ENCODE peak calls at places on chromosome 12, in six cellular contexts. D, U, N, T, P and V are unnamed samples.

GRCh38 chr12:10214131-10214876 is 1.6 kb downstream of the GABARAPL1 start:
- DNase-seq in D (no peak), U (peak; percentile 72), N (no peak), T (no peak), P (no peak), V (peak; percentile 74)

GRCh38 chr12:109497675-109498074 is 20.2 kb downstream of the UBE3B start:
- DNase-seq in D (no peak), U (peak; percentile 79), N (no peak), T (no peak), P (no peak), V (peak; percentile 81)

GRCh38 chr12:114735011-114735410 is 51.0 kb upstream of the TBX3 start:
- DNase-seq in D (no peak), U (no peak), N (no peak), T (peak; percentile 48), P (peak; percentile 51), V (no peak)

GRCh38 chr12:48780381-48781025 is 8.4 kb downstream of the ADCY6 start:
- DNase-seq in D (no peak), U (no peak), N (no peak), T (no peak), P (no peak), V (no peak)

GRCh38 chr12:122876724-122877123 is 19.2 kb downstream of the VPS37B start:
- DNase-seq in D (no peak), U (peak; percentile 25), N (no peak), T (no peak), P (no peak), V (no peak)

GRCh38 chr12:12560587-12561304 is 1.9 kb downstream of the DUSP16 start:
- DNase-seq in D (no peak), U (peak; percentile 69), N (peak; percentile 17), T (no peak), P (no peak), V (peak; percentile 81)

GRCh38 chr12:40684986-40685385 is 7.3 kb upstream of the CNTN1 start:
- DNase-seq in D (no peak), U (no peak), N (no peak), T (no peak), P (no peak), V (no peak)

GRCh38 chr12:105522166-105522825 is 191.8 kb downstream of the C12orf75 start:
- DNase-seq in D (peak; percentile 54), U (peak; percentile 31), N (no peak), T (no peak), P (no peak), V (peak; percentile 29)

GRCh38 chr12:46269429-46270241 is 792 bp upstream of the SLC38A1 start:
- DNase-seq in D (no peak), U (no peak), N (no peak), T (peak; percentile 64), P (peak; percentile 70), V (peak; percentile 52)

GRCh38 chr12:121241203-121241970 is 31.5 kb downstream of the P2RX4 start:
- DNase-seq in D (no peak), U (no peak), N (no peak), T (no peak), P (no peak), V (no peak)

GRCh38 chr12:94874086-94874985 is 129.2 kb downstream of the NDUFA12 start:
- DNase-seq in D (no peak), U (no peak), N (no peak), T (no peak), P (no peak), V (no peak)

DNA sequence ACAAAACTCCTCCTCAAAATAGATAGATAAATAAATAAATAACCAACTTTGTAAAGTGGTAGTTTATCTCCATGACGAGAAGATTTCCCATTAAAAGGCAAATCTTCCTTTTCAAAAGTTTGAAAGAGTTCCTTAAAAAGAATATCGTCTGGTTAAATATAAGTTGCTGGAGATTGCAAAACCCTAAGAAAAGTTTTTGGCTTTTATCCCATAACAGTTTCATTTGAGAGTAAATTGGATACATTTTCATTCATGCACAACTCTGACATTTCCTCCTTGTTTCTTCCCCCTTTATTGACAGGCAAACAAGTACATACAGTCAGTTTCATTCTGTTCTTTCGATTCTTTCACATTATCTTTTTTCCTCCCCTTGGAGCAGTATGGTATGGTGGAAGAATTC is 45.4 kb upstream of the BTG1 start:
- DNase-seq in D (no peak), U (peak; percentile 1), N (no peak), T (no peak), P (no peak), V (no peak)
- H2AFZ ChIP-seq in D (no peak overlapping the region), U (no peak overlapping the region), N (no peak overlapping the region), T (no peak overlapping the region), P (no peak overlapping the region), V (no peak overlapping the region)

GRCh38 chr12:6867407-6868210 is at the start of gene TPI1:
- DNase-seq in D (peak; percentile 65), U (peak; percentile 74), N (no peak), T (peak; percentile 90), P (peak; percentile 67), V (peak; percentile 83)
- H4K8ac ChIP-seq in D (peak within 1 kb of the TSS; percentile 80), U (peak within 1 kb of the TSS; percentile 92), N (no peak within 1 kb of the TSS), T (no peak within 1 kb of the TSS), P (peak within 1 kb of the TSS; percentile 71), V (peak within 1 kb of the TSS; percentile 89)

GRCh38 chr12:26848156-26848825 is 15.3 kb upstream of the ITPR2 start:
- DNase-seq in D (peak; percentile 30), U (peak; percentile 63), N (no peak), T (no peak), P (no peak), V (peak; percentile 80)

GRCh38 chr12:26857465-26858176 is 24.6 kb upstream of the ITPR2 start:
- DNase-seq in D (no peak), U (no peak), N (no peak), T (no peak), P (no peak), V (peak; percentile 33)

GRCh38 chr12:26853303-26854027 is 20.5 kb upstream of the ITPR2 start:
- DNase-seq in D (peak; percentile 55), U (peak; percentile 56), N (peak; percentile 41), T (peak; percentile 62), P (peak; percentile 66), V (peak; percentile 62)

GRCh38 chr12:26855337-26856089 is 22.5 kb upstream of the ITPR2 start:
- DNase-seq in D (no peak), U (no peak), N (no peak), T (no peak), P (no peak), V (no peak)

DNA sequence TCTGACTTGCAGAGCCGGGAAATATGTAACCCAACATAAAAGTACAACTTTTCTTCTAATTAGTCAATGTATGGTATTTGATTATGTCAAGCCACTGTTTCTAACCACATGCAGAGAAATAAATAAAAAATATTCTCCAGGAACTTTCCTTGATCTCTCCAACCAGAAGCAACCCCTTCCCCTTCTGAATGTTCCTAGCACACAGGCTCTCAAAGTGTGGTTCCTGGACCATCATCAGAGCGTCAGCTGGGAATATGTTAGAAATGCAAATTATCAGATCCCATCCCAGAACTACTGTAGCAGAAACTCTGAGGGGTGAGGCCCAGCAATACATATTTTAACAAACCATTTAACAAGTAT is 21.0 kb upstream of the ITPR2 start:
- DNase-seq in D (no peak), U (no peak), N (no peak), T (no peak), P (no peak), V (no peak)
- H2AFZ ChIP-seq in D (no peak overlapping the region), U (no peak overlapping the region), N (peak overlapping the region; percentile 81), T (no peak overlapping the region), P (no peak overlapping the region), V (no peak overlapping the region)

GRCh38 chr12:108446766-108447165 is 68.3 kb upstream of the FICD start:
- DNase-seq in D (peak; percentile 28), U (no peak), N (no peak), T (no peak), P (no peak), V (peak; percentile 7)
- H4K8ac ChIP-seq in D (no peak overlapping the region), U (no peak overlapping the region), N (no peak overlapping the region), T (no peak overlapping the region), P (no peak overlapping the region), V (no peak overlapping the region)

GRCh38 chr12:98645572-98646067 is 530 bp downstream of the APAF1 start:
- DNase-seq in D (peak; percentile 8), U (no peak), N (peak; percentile 18), T (no peak), P (no peak), V (peak; percentile 35)

GRCh38 chr12:98644433-98644711 is 216 bp downstream of the IKBIP start:
- DNase-seq in D (no peak), U (no peak), N (no peak), T (peak; percentile 79), P (no peak), V (no peak)

GRCh38 chr12:98644712-98645571 is at the start of the genes APAF1 and IKBIP:
- DNase-seq in D (peak; percentile 95), U (peak; percentile 94), N (peak; percentile 97), T (peak; percentile 97), P (peak; percentile 97), V (peak; percentile 96)

GRCh38 chr12:98646165-98646764 is 1.2 kb downstream of the APAF1 start:
- DNase-seq in D (no peak), U (peak; percentile 32), N (no peak), T (no peak), P (no peak), V (peak; percentile 57)
- H2AFZ ChIP-seq in D (no peak overlapping the region), U (no peak overlapping the region), N (no peak overlapping the region), T (no peak overlapping the region), P (no peak overlapping the region), V (no peak overlapping the region)